ENCODE peak calls at places on chromosome 17, in eight cellular contexts. One of them, this sample, is unnamed.
A peak's percentile ranks its signal among the peaks of the same experiment; 100 is the strongest.

GRCh38 chr17:71168083-71168741 is 952.6 kb upstream of the SOX9 start:
- DNase-seq in sigmoid colon: no peak
- DNase-seq in heart right ventricle: no peak
- DNase-seq in fibroblast of lung: no peak
- DNase-seq in small intestine: peak; percentile 15
- DNase-seq in astrocyte: no peak
- DNase-seq in IMR-90: no peak
- DNase-seq in right lobe of liver: no peak
- DNase-seq in this sample: no peak

GRCh38 chr17:34379876-34380275 is 16.8 kb upstream of the CCL1 start:
- DNase-seq in sigmoid colon: no peak
- DNase-seq in heart right ventricle: no peak
- DNase-seq in fibroblast of lung: no peak
- DNase-seq in small intestine: no peak
- DNase-seq in astrocyte: no peak
- DNase-seq in IMR-90: no peak
- DNase-seq in right lobe of liver: no peak
- DNase-seq in this sample: peak; percentile 9

GRCh38 chr17:31686495-31686894 is 172.5 kb downstream of the COPRS start:
- DNase-seq in sigmoid colon: no peak
- DNase-seq in heart right ventricle: no peak
- DNase-seq in fibroblast of lung: peak; percentile 30
- DNase-seq in small intestine: no peak
- DNase-seq in astrocyte: no peak
- DNase-seq in IMR-90: peak; percentile 43
- DNase-seq in right lobe of liver: no peak
- DNase-seq in this sample: no peak

GRCh38 chr17:32349503-32349853 is 479 bp upstream of the ZNF207 start:
- DNase-seq in sigmoid colon: no peak
- DNase-seq in heart right ventricle: peak; percentile 15
- DNase-seq in fibroblast of lung: no peak
- DNase-seq in small intestine: no peak
- DNase-seq in astrocyte: peak; percentile 9
- DNase-seq in IMR-90: no peak
- DNase-seq in right lobe of liver: no peak
- DNase-seq in this sample: peak; percentile 45

GRCh38 chr17:77455878-77456234 is 315.1 kb downstream of the SEC14L1 start:
- DNase-seq in sigmoid colon: no peak
- DNase-seq in heart right ventricle: no peak
- DNase-seq in fibroblast of lung: no peak
- DNase-seq in small intestine: no peak
- DNase-seq in astrocyte: no peak
- DNase-seq in IMR-90: no peak
- DNase-seq in right lobe of liver: no peak
- DNase-seq in this sample: no peak

GRCh38 chr17:67569873-67570272 is 147.9 kb upstream of the NOL11 start:
- DNase-seq in sigmoid colon: peak; percentile 9
- DNase-seq in heart right ventricle: no peak
- DNase-seq in fibroblast of lung: no peak
- DNase-seq in small intestine: no peak
- DNase-seq in astrocyte: no peak
- DNase-seq in IMR-90: no peak
- DNase-seq in right lobe of liver: no peak
- DNase-seq in this sample: peak; percentile 6

GRCh38 chr17:56835259-56835575 is 1.3 kb downstream of the DGKE start:
- DNase-seq in sigmoid colon: no peak
- DNase-seq in heart right ventricle: no peak
- DNase-seq in fibroblast of lung: peak; percentile 4
- DNase-seq in small intestine: peak; percentile 13
- DNase-seq in astrocyte: no peak
- DNase-seq in IMR-90: peak; percentile 21
- DNase-seq in right lobe of liver: no peak
- DNase-seq in this sample: no peak

GRCh38 chr17:10612957-10613744 is 44.0 kb downstream of the MYH3 start:
- DNase-seq in sigmoid colon: no peak
- DNase-seq in heart right ventricle: no peak
- DNase-seq in fibroblast of lung: peak; percentile 75
- DNase-seq in small intestine: no peak
- DNase-seq in astrocyte: peak; percentile 5
- DNase-seq in IMR-90: peak; percentile 45
- DNase-seq in right lobe of liver: no peak
- DNase-seq in this sample: peak; percentile 74

GRCh38 chr17:74521701-74522201 is 9.5 kb downstream of the CD300LB start:
- DNase-seq in sigmoid colon: no peak
- DNase-seq in heart right ventricle: no peak
- DNase-seq in fibroblast of lung: no peak
- DNase-seq in small intestine: no peak
- DNase-seq in astrocyte: no peak
- DNase-seq in IMR-90: no peak
- DNase-seq in right lobe of liver: no peak
- DNase-seq in this sample: no peak

GRCh38 chr17:36504156-36504545 is 17.7 kb downstream of the ZNHIT3 start:
- DNase-seq in sigmoid colon: no peak
- DNase-seq in heart right ventricle: no peak
- DNase-seq in fibroblast of lung: no peak
- DNase-seq in small intestine: no peak
- DNase-seq in astrocyte: no peak
- DNase-seq in IMR-90: no peak
- DNase-seq in right lobe of liver: no peak
- DNase-seq in this sample: no peak

GRCh38 chr17:57350266-57350665 is 93.9 kb downstream of the MSI2 start:
- DNase-seq in sigmoid colon: no peak
- DNase-seq in heart right ventricle: peak; percentile 49
- DNase-seq in fibroblast of lung: peak; percentile 92
- DNase-seq in small intestine: no peak
- DNase-seq in astrocyte: no peak
- DNase-seq in IMR-90: peak; percentile 70
- DNase-seq in right lobe of liver: no peak
- DNase-seq in this sample: no peak

GRCh38 chr17:44222112-44222869 is 2.8 kb upstream of the UBTF start:
- DNase-seq in sigmoid colon: peak; percentile 95
- DNase-seq in heart right ventricle: peak; percentile 86
- DNase-seq in fibroblast of lung: peak; percentile 77
- DNase-seq in small intestine: peak; percentile 66
- DNase-seq in astrocyte: peak; percentile 63
- DNase-seq in IMR-90: peak; percentile 66
- DNase-seq in right lobe of liver: peak; percentile 82
- DNase-seq in this sample: peak; percentile 89

GRCh38 chr17:2580641-2581040 is 12.8 kb upstream of the PAFAH1B1 start:
- DNase-seq in sigmoid colon: no peak
- DNase-seq in heart right ventricle: no peak
- DNase-seq in fibroblast of lung: no peak
- DNase-seq in small intestine: no peak
- DNase-seq in astrocyte: no peak
- DNase-seq in IMR-90: no peak
- DNase-seq in right lobe of liver: no peak
- DNase-seq in this sample: peak; percentile 30

GRCh38 chr17:47335101-47335936 is 11.6 kb downstream of the EFCAB13 start:
- DNase-seq in sigmoid colon: no peak
- DNase-seq in heart right ventricle: no peak
- DNase-seq in fibroblast of lung: no peak
- DNase-seq in small intestine: no peak
- DNase-seq in astrocyte: no peak
- DNase-seq in IMR-90: no peak
- DNase-seq in right lobe of liver: no peak
- DNase-seq in this sample: no peak

GRCh38 chr17:39673335-39674081 is 5.3 kb downstream of the PNMT start:
- DNase-seq in sigmoid colon: no peak
- DNase-seq in heart right ventricle: no peak
- DNase-seq in fibroblast of lung: no peak
- DNase-seq in small intestine: no peak
- DNase-seq in astrocyte: no peak
- DNase-seq in IMR-90: no peak
- DNase-seq in right lobe of liver: peak; percentile 6
- DNase-seq in this sample: no peak

GRCh38 chr17:38349097-38349904 is 2.3 kb upstream of the SOCS7 start:
- DNase-seq in sigmoid colon: peak; percentile 91
- DNase-seq in heart right ventricle: peak; percentile 87
- DNase-seq in fibroblast of lung: peak; percentile 82
- DNase-seq in small intestine: peak; percentile 88
- DNase-seq in astrocyte: peak; percentile 50
- DNase-seq in IMR-90: peak; percentile 80
- DNase-seq in right lobe of liver: peak; percentile 80
- DNase-seq in this sample: peak; percentile 86

GRCh38 chr17:72118588-72119279 is 2.1 kb upstream of the SOX9 start:
- DNase-seq in sigmoid colon: peak; percentile 78
- DNase-seq in heart right ventricle: peak; percentile 78
- DNase-seq in fibroblast of lung: peak; percentile 91
- DNase-seq in small intestine: peak; percentile 84
- DNase-seq in astrocyte: peak; percentile 76
- DNase-seq in IMR-90: peak; percentile 88
- DNase-seq in right lobe of liver: peak; percentile 59
- DNase-seq in this sample: peak; percentile 85

GRCh38 chr17:34117332-34117731 is 137.8 kb upstream of the CCL2 start:
- DNase-seq in sigmoid colon: no peak
- DNase-seq in heart right ventricle: no peak
- DNase-seq in fibroblast of lung: no peak
- DNase-seq in small intestine: no peak
- DNase-seq in astrocyte: no peak
- DNase-seq in IMR-90: no peak
- DNase-seq in right lobe of liver: no peak
- DNase-seq in this sample: no peak

DNA sequence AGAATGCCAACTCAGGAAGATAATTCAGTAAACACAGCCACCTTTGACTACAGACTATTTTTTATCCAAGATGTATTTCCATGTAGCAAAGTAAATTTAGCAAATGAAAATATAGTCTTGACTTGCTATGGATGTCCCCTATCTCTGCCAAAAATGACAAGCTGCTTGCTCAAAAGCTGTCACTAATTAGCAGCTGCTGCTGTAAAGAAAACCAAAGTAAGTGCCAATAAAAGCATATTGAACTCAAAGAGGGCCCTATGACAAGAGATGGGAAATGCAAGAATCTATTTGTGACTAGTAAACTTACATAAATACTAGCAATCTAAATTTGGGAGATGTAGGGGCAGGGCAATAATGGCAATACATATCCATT is 23.0 kb downstream of the STAT5B start:
- DNase-seq in sigmoid colon: no peak
- DNase-seq in heart right ventricle: no peak
- DNase-seq in fibroblast of lung: no peak
- DNase-seq in small intestine: no peak
- DNase-seq in astrocyte: no peak
- DNase-seq in IMR-90: no peak
- DNase-seq in right lobe of liver: no peak
- DNase-seq in this sample: no peak
- H3K4me1 ChIP-seq in sigmoid colon: peaks cover 35% of the 10 kb centered on the region
- H3K4me1 ChIP-seq in heart right ventricle: peaks cover 23% of the 10 kb centered on the region
- H3K4me1 ChIP-seq in fibroblast of lung: peaks cover 12% of the 10 kb centered on the region
- H3K4me1 ChIP-seq in small intestine: peaks cover 10% of the 10 kb centered on the region
- H3K4me1 ChIP-seq in astrocyte: peaks cover 34% of the 10 kb centered on the region
- H3K4me1 ChIP-seq in IMR-90: no peaks in the 10 kb centered on the region
- H3K4me1 ChIP-seq in right lobe of liver: no peaks in the 10 kb centered on the region
- H3K4me1 ChIP-seq in this sample: peaks cover 23% of the 10 kb centered on the region

DNA sequence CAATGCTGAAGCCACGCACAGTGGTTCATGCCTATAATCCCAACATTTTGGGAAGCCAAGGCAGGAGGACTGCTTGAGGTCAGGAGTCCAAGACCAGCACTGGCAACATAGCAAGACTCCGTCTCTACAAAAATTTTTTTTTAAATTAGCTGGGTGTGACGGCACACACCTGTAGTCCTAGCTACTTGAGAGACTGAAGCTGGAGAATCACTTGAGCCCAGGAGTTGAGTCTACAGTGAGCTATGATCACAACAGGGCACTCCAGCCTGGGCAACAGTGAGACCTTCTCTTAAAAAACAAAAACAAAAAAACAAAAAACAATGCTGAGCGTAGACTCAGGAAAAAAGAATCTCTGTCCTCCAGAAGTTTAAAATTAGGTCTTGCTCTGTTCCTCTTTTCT is 6.1 kb downstream of the GNA13 start:
- DNase-seq in sigmoid colon: no peak
- DNase-seq in heart right ventricle: no peak
- DNase-seq in fibroblast of lung: no peak
- DNase-seq in small intestine: no peak
- DNase-seq in astrocyte: no peak
- DNase-seq in IMR-90: no peak
- DNase-seq in right lobe of liver: no peak
- DNase-seq in this sample: no peak
- H3K4me1 ChIP-seq in sigmoid colon: peaks cover 65% of the 10 kb centered on the region
- H3K4me1 ChIP-seq in heart right ventricle: peaks cover 27% of the 10 kb centered on the region
- H3K4me1 ChIP-seq in fibroblast of lung: no peaks in the 10 kb centered on the region
- H3K4me1 ChIP-seq in small intestine: peaks cover 19% of the 10 kb centered on the region
- H3K4me1 ChIP-seq in astrocyte: peaks cover 8% of the 10 kb centered on the region
- H3K4me1 ChIP-seq in IMR-90: peaks cover 11% of the 10 kb centered on the region
- H3K4me1 ChIP-seq in right lobe of liver: no peaks in the 10 kb centered on the region
- H3K4me1 ChIP-seq in this sample: peaks cover 12% of the 10 kb centered on the region

GRCh38 chr17:42347198-42347597 is 41.0 kb downstream of the STAT3 start:
- DNase-seq in sigmoid colon: peak; percentile 84
- DNase-seq in heart right ventricle: peak; percentile 65
- DNase-seq in fibroblast of lung: peak; percentile 86
- DNase-seq in small intestine: peak; percentile 25
- DNase-seq in astrocyte: peak; percentile 85
- DNase-seq in IMR-90: peak; percentile 86
- DNase-seq in right lobe of liver: no peak
- DNase-seq in this sample: peak; percentile 91
- H3K4me1 ChIP-seq in sigmoid colon: peaks cover 38% of the 10 kb centered on the region
- H3K4me1 ChIP-seq in heart right ventricle: peaks cover 21% of the 10 kb centered on the region
- H3K4me1 ChIP-seq in fibroblast of lung: peaks cover 12% of the 10 kb centered on the region
- H3K4me1 ChIP-seq in small intestine: peaks cover 7% of the 10 kb centered on the region
- H3K4me1 ChIP-seq in astrocyte: peaks cover 22% of the 10 kb centered on the region
- H3K4me1 ChIP-seq in IMR-90: peaks cover 8% of the 10 kb centered on the region
- H3K4me1 ChIP-seq in right lobe of liver: peaks cover 5% of the 10 kb centered on the region
- H3K4me1 ChIP-seq in this sample: peaks cover 26% of the 10 kb centered on the region

DNA sequence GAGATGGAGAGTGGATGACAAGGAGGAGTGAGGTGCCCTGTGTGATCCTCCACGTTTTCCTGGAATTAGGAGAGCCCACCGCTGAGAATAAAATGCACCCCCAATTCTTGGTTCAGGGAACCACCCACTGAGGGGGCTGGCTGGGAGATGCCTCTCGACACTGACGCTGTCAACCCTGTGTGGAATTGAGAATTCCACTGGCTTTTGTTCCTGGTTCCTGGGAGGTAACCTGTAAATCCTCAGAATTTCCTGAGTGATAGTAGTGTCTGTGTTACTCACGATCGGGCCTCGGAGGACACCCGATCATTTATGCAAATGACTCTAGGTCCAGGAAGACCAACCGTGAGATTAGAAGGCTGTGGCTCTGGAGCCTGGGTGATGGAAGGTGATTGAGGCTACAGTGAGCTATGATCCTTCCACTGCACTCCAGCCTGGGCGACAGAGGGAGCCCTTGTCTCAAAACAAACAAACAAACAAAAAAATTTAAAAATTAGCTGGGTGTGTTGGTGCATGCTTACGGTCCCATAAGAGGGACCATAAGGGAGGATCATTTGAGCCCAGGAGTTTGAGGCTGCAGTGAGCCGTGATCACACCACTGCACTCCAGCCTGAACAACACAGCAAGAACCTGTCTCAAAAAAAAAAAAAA is 11.7 kb upstream of the PRPSAP1 start:
- DNase-seq in sigmoid colon: no peak
- DNase-seq in heart right ventricle: no peak
- DNase-seq in fibroblast of lung: no peak
- DNase-seq in small intestine: no peak
- DNase-seq in astrocyte: no peak
- DNase-seq in IMR-90: no peak
- DNase-seq in right lobe of liver: no peak
- DNase-seq in this sample: peak; percentile 34
- H3K4me1 ChIP-seq in sigmoid colon: peaks cover 12% of the 10 kb centered on the region
- H3K4me1 ChIP-seq in heart right ventricle: peaks cover 16% of the 10 kb centered on the region
- H3K4me1 ChIP-seq in fibroblast of lung: peaks cover 13% of the 10 kb centered on the region
- H3K4me1 ChIP-seq in small intestine: no peaks in the 10 kb centered on the region
- H3K4me1 ChIP-seq in astrocyte: peaks cover 20% of the 10 kb centered on the region
- H3K4me1 ChIP-seq in IMR-90: peaks cover 16% of the 10 kb centered on the region
- H3K4me1 ChIP-seq in right lobe of liver: no peaks in the 10 kb centered on the region
- H3K4me1 ChIP-seq in this sample: peaks cover 32% of the 10 kb centered on the region